ENCODE peak calls at places on chromosomes 6 and 20, in five cellular contexts. F is adrenal gland, Z is dorsolateral prefrontal cortex, H is upper lobe of left lung, U is ascending aorta. E is an unnamed sample.

GRCh38 chr6:113829702-113830058 is 27.5 kb upstream of the MARCKS start:
- DNase-seq in F (no peak), Z (no peak), H (no peak), U (no peak), E (no peak)

GRCh38 chr6:116533233-116533957 is 12.1 kb downstream of the TRAPPC3L start:
- DNase-seq in H (no peak), Z (no peak), U (no peak), F (no peak), E (no peak)

GRCh38 chr20:53660078-53660909 is 66.7 kb upstream of the ZNF217 start:
- DNase-seq in U (peak), F (peak), Z (no peak), H (no peak), E (no peak)

GRCh38 chr6:140809694-140810101 is 1323.0 kb upstream of the GJE1 start:
- DNase-seq in F (no peak), U (no peak), Z (no peak), H (no peak), E (no peak)

GRCh38 chr6:167103041-167103816 is 19.7 kb upstream of the CCR6 start:
- DNase-seq in U (no peak), H (no peak), F (no peak), Z (no peak), E (no peak)

GRCh38 chr6:166310634-166311033 is 2.4 kb upstream of the PRR18 start:
- DNase-seq in F (no peak), U (no peak), H (no peak), Z (no peak), E (no peak)

GRCh38 chr6:148548065-148548748 is 198.6 kb upstream of the UST start:
- DNase-seq in Z (no peak), H (no peak), U (no peak), F (no peak), E (peak)

GRCh38 chr20:12171927-12172581 is 254.4 kb downstream of the BTBD3 start:
- DNase-seq in H (no peak), F (no peak), Z (no peak), U (no peak), E (no peak)

GRCh38 chr20:34491932-34492509 is 24.2 kb upstream of the DYNLRB1 start:
- DNase-seq in Z (no peak), H (no peak), F (no peak), U (no peak), E (no peak)

GRCh38 chr6:51299649-51300380 is 481.1 kb downstream of the TFAP2B start:
- DNase-seq in U (no peak), H (no peak), F (no peak), Z (no peak), E (no peak)

GRCh38 chr6:141123084-141123483 is 1009.6 kb upstream of the GJE1 start:
- DNase-seq in Z (no peak), F (no peak), U (no peak), H (no peak), E (no peak)

GRCh38 chr20:46663531-46663930 is 12.3 kb upstream of the SLC13A3 start:
- DNase-seq in F (no peak), H (no peak), Z (no peak), U (no peak), E (no peak)
- H3K27ac ChIP-seq in F (no peak), H (no peak), Z (no peak), U (no peak), E (no peak)

DNA sequence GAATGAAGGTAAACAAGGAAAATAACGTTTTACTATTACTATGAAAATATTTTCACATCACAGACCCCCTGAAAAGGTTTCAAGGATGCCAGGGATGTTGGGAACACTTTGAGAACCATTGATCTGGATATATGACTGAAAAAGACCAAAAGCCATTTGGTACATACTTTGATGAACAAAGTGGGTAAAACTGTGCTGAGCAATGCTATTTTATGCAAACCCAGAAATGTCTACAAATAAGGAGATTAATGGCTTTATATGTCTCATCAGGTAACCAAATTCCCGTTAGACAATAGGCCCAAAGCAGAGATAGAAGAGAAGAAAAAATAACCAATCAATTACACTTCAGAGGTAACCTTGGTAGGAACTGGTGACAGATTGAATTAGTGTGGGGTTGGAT is 101.4 kb upstream of the CNKSR3 start:
- DNase-seq in H (no peak), F (no peak), Z (no peak), U (no peak), E (no peak)
- TF ChIP-seq CTCF in H (no peak), F (no peak), Z (no peak), U (no peak), E (no peak)

DNA sequence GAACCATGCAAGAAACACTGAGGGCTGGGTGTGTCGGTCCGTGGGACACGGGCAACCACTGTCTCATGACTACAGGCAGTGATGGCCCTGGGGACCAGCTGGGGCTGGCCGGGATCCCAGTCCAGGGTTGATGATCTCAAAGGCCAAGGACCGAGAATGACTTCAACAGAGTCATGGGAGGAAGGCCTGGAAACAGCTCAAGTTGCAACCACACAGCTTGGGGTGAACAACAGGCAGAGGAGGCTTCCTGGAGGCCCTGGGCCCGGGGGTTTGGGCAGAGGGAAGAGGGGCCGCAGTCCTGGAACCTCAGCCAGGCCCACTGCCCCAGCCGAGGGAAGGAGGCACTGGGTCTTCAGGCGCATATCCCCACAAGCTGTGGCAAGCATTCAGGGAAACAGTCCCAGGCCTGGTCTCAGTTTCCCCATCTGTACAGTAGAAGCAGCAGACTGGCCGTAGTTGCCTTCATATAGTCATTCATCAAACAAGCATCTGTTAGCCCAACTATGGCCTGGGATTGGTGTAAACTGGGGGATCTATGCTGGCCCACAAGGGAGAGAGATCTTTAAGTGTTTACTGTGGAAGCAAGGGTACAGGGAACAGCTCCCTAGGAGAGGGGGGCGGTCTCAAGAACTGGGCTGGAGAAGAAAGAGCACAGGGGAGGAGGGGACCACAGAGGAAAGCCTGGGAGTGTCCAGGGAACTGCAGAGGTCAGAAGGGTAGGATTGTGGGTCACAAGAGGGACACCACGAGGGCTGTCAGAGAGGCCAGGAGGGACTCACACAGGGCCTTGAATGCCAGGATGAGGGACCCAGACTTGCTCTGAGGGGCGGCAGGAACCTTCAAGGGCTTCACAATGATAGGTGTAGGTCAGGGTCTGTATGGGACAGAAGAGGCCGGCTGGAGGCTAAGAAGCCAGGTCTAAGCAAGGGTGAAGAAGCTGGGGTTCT is 2.1 kb downstream of the MYL9 start:
- DNase-seq in Z (no peak), F (peak), U (peak), H (peak), E (no peak)
- H3K4me3 ChIP-seq in Z (peak), F (peak), U (peak), H (no peak), E (peak)

GRCh38 chr6:31477521-31477920 is 20.4 kb upstream of the MICB start:
- DNase-seq in H (no peak), Z (no peak), F (no peak), U (no peak), E (no peak)

GRCh38 chr6:31479933-31480535 is 17.9 kb upstream of the MICB start:
- DNase-seq in F (no peak), H (no peak), Z (no peak), U (no peak), E (no peak)

GRCh38 chr6:31478186-31478950 is 19.6 kb upstream of the MICB start:
- DNase-seq in U (peak), H (no peak), Z (no peak), F (no peak), E (no peak)

GRCh38 chr6:31480574-31480973 is 17.4 kb upstream of the MICB start:
- DNase-seq in F (no peak), Z (no peak), U (peak), H (no peak), E (no peak)

DNA sequence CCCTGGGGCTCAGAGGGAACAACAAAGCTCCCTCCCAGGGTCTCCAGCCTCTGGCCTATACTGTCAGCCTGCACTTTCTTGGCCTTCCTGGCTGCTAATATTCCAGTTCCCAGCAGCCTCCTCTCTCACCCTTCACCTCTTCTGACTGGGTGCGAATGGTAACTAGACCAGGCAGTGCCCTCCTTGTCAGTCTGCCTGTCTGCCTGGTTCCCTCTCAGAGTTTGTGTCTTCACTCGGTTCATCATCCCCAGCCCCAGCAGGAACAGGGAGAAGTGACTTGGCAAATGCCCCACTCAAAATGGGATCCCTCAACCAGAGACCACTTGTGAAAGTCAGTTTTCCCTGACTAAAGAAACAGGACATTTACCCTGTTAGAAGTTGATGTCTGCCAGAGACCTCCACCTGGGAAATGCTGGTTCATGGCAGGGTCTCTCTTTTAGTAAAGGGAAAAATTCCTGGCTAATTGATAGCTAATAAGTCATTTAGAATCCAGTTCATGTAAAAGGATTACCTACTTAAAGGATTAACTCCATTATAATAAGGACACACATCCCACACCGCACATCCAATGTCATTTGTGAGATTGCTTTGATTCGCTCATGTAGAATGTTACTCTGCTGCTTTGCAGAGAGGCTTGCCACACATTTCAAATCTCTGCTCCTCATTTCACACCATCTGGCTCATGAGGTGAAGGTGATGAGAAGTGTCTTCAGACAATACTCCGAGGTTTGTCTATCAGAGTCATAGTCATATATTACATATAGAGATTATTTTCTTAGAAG is 18.6 kb upstream of the MICB start:
- DNase-seq in Z (no peak), U (peak), F (no peak), H (no peak), E (no peak)
- H3K27ac ChIP-seq in Z (no peak), U (no peak), F (no peak), H (no peak), E (no peak)

GRCh38 chr6:96089173-96089572 is 73.4 kb downstream of the FUT9 start:
- DNase-seq in U (no peak), H (no peak), F (no peak), Z (no peak), E (no peak)
- TF ChIP-seq CTCF in U (no peak), H (no peak), F (no peak), Z (peak), E (no peak)

DNA sequence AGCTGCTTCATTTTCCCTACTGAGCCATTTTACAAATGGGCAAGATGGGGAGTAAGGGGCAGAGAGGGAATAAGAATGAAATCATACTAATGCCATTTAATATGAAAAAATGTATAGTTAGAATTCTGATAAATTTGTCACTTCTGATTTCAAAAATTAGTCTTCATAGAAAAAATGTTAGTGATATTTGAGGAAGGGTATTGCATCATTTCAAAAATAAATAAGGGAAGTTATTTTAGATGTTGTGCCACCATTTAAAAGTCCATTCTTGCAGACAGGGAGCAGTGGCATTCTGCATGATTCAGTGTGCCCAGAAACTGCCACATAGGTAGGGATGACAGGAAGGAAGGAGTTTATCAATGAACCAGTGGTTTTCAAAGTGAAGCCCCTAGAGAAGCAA is 674.6 kb downstream of the EPM2A start:
- DNase-seq in F (no peak), Z (no peak), H (no peak), U (no peak), E (no peak)
- H3K4me3 ChIP-seq in F (no peak), Z (no peak), H (no peak), U (no peak), E (no peak)

GRCh38 chr6:33994198-33995045 is 151.5 kb downstream of the GRM4 start:
- DNase-seq in H (no peak), Z (no peak), F (no peak), U (peak), E (no peak)
- H3K27ac ChIP-seq in H (no peak), Z (no peak), F (no peak), U (no peak), E (no peak)